ENCODE peak calls at places on chromosomes 2 and 18, in seven cellular contexts. Q is body of pancreas, F is Peyer's patch, I is breast epithelium, W is prostate gland, E is IMR-90, X is A549. A is an unnamed sample.

GRCh38 chr18:62450546-62451395 is 72.1 kb upstream of the ZCCHC2 start:
- DNase-seq in Q (peak), W (no peak), I (peak), X (peak), E (peak), F (peak), A (peak)

GRCh38 chr2:121881038-121881437 is 125.6 kb downstream of the TSN start:
- DNase-seq in E (no peak), F (no peak), Q (no peak), X (no peak), W (no peak), I (no peak), A (no peak)

GRCh38 chr2:20012282-20013060 is at the start of gene MATN3:
- DNase-seq in W (no peak), F (no peak), Q (peak), X (peak), I (no peak), E (no peak), A (peak)

GRCh38 chr2:68436270-68436669 is 30.8 kb downstream of the FBXO48 start:
- DNase-seq in F (no peak), I (no peak), X (no peak), Q (no peak), W (no peak), E (peak), A (peak)

GRCh38 chr2:84832772-84833461 is 48.0 kb downstream of the TRABD2A start:
- DNase-seq in E (peak), W (no peak), Q (no peak), X (no peak), F (peak), I (peak), A (no peak)

GRCh38 chr2:888906-889566 is 61.6 kb upstream of the SNTG2 start:
- DNase-seq in Q (no peak), X (no peak), W (no peak), E (no peak), F (no peak), I (no peak), A (no peak)

GRCh38 chr2:118849226-118850170 is 2.0 kb upstream of the EN1 start:
- DNase-seq in Q (no peak), X (no peak), E (no peak), W (no peak), F (peak), I (no peak), A (no peak)

GRCh38 chr2:63654959-63655358 is 66.2 kb downstream of the MDH1 start:
- DNase-seq in F (no peak), X (no peak), E (no peak), Q (no peak), W (no peak), I (no peak), A (no peak)

GRCh38 chr2:97761192-97761591 is 47.8 kb downstream of the ZAP70 start:
- DNase-seq in X (no peak), F (no peak), E (no peak), I (no peak), W (no peak), Q (no peak), A (no peak)

GRCh38 chr2:58594175-58594574 is 353.1 kb upstream of the FANCL start:
- DNase-seq in F (no peak), Q (peak), E (no peak), I (no peak), X (peak), W (no peak), A (peak)

GRCh38 chr2:216603884-216604245 is 29.4 kb upstream of the IGFBP2 start:
- DNase-seq in Q (no peak), W (no peak), X (no peak), F (no peak), E (no peak), I (no peak), A (no peak)

GRCh38 chr2:43609304-43609883 is 13.6 kb upstream of the THADA start:
- DNase-seq in W (peak), E (peak), F (peak), I (no peak), X (peak), Q (peak), A (peak)

GRCh38 chr2:85243101-85244072 is 84.4 kb downstream of the TGOLN2 start:
- DNase-seq in Q (peak), F (peak), X (peak), W (no peak), I (no peak), E (no peak), A (peak)

GRCh38 chr2:20430035-20430434 is 16.8 kb upstream of the RHOB start:
- DNase-seq in Q (peak), I (no peak), W (no peak), F (peak), X (no peak), E (no peak), A (no peak)

GRCh38 chr2:134431837-134432437 is 178.1 kb downstream of the MGAT5 start:
- DNase-seq in X (peak), F (no peak), E (peak), I (no peak), W (no peak), Q (no peak), A (no peak)

GRCh38 chr18:53799134-53799533 is 425.3 kb downstream of the MBD2 start:
- DNase-seq in E (no peak), X (no peak), F (no peak), Q (no peak), W (no peak), I (no peak), A (no peak)

GRCh38 chr2:236306825-236307540 is 42.8 kb upstream of the ASB18 start:
- DNase-seq in X (no peak), Q (no peak), F (no peak), E (no peak), I (no peak), W (no peak), A (no peak)

GRCh38 chr18:68969027-68969426 is 171.1 kb downstream of the CCDC102B start:
- DNase-seq in Q (no peak), E (no peak), F (no peak), W (no peak), X (no peak), I (no peak), A (no peak)

GRCh38 chr18:9960263-9960904 is 46.6 kb downstream of the VAPA start:
- DNase-seq in X (no peak), W (no peak), E (no peak), Q (no peak), F (no peak), I (no peak), A (peak)
- TF ChIP-seq POLR2A in X (no peak), W (no peak), E (no peak), Q (no peak), F (no peak), I (no peak), A (no peak)

GRCh38 chr2:241672243-241673188 is 14.1 kb downstream of the DTYMK start:
- DNase-seq in I (no peak), Q (no peak), F (no peak), X (no peak), E (no peak), W (no peak), A (no peak)

GRCh38 chr2:241668354-241668753 is 18.3 kb downstream of the DTYMK start:
- DNase-seq in I (no peak), W (no peak), E (no peak), F (no peak), X (no peak), Q (no peak), A (no peak)

GRCh38 chr2:241671457-241672240 is 15.0 kb downstream of the DTYMK start:
- DNase-seq in X (no peak), Q (no peak), I (no peak), F (no peak), W (no peak), E (no peak), A (no peak)

GRCh38 chr2:241668839-241669238 is 17.8 kb downstream of the DTYMK start:
- DNase-seq in I (no peak), E (no peak), F (no peak), Q (no peak), X (no peak), W (no peak), A (no peak)

GRCh38 chr2:241670333-241671110 is 16.1 kb downstream of the DTYMK start:
- DNase-seq in F (no peak), X (no peak), W (no peak), I (no peak), Q (no peak), E (no peak), A (no peak)
- TF ChIP-seq POLR2A in F (no peak), X (no peak), W (no peak), I (no peak), Q (no peak), E (no peak), A (no peak)

GRCh38 chr2:9704600-9704999 is 73.8 kb upstream of the YWHAQ start:
- DNase-seq in E (no peak), I (no peak), F (no peak), Q (no peak), X (no peak), W (no peak), A (no peak)

GRCh38 chr2:9702604-9703084 is 71.8 kb upstream of the YWHAQ start:
- DNase-seq in Q (no peak), I (no peak), E (no peak), X (no peak), F (peak), W (no peak), A (no peak)

GRCh38 chr2:9703701-9704221 is 73.0 kb upstream of the YWHAQ start:
- DNase-seq in Q (no peak), W (no peak), I (no peak), E (peak), X (peak), F (peak), A (no peak)

GRCh38 chr2:9707008-9707407 is 76.2 kb upstream of the YWHAQ start:
- DNase-seq in E (no peak), Q (no peak), I (no peak), W (no peak), X (no peak), F (no peak), A (no peak)

GRCh38 chr2:9703085-9703641 is 72.4 kb upstream of the YWHAQ start:
- DNase-seq in F (peak), E (peak), W (no peak), I (peak), X (peak), Q (no peak), A (peak)
- TF ChIP-seq POLR2A in F (no peak), E (no peak), W (no peak), I (no peak), X (no peak), Q (no peak), A (no peak)

DNA sequence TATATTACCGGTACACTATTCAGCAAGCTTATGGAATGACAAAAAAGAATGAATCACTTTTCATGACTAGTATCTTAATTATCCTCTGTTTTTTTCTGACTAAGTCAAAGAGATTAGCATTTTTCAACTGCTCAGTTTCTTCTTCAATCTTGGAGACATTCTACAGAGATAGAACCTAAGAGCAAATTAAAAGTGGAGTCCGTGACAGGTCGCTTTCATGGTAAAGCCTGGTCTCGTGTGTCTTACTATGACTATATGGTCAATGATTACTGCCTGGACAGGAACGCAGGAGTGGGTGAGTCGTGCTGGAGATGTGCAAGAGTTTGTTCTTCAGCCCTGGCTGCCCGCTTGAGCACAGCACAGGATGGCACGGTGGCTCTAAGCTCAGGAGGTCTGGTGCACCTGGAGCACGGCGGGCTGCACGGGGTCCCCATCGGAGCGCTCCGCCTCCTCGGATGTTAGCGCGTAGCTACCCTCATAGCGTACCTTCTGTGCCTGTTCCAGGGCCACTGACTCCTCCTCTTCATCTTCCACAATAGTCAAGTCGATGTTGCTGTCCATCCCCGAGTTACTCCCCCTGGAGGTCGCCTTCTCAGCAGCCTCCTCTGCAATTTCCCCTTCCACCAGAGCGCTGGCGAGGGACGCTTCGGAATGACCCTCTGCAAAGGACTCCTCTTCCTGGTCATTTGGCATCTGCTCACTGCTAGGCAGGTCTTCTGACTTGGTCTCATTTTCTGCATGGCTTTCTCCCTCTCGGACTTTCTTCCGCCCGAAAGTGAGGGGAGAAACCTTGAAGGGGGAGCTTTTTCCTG is 11.1 kb downstream of the CAVIN2 start:
- DNase-seq in Q (no peak), F (no peak), E (peak), W (no peak), X (no peak), I (no peak), A (no peak)
- TF ChIP-seq POLR2A in Q (no peak), F (no peak), E (no peak), W (no peak), X (no peak), I (no peak), A (no peak)

GRCh38 chr2:23123686-23124085 is 261.3 kb upstream of the KLHL29 start:
- DNase-seq in W (no peak), I (no peak), X (no peak), Q (no peak), F (no peak), E (no peak), A (no peak)

GRCh38 chr2:23128684-23129292 is 256.2 kb upstream of the KLHL29 start:
- DNase-seq in F (no peak), I (no peak), E (no peak), W (no peak), Q (no peak), X (no peak), A (no peak)

GRCh38 chr2:23131066-23131575 is 253.9 kb upstream of the KLHL29 start:
- DNase-seq in I (no peak), Q (no peak), F (no peak), W (no peak), X (no peak), E (no peak), A (no peak)

GRCh38 chr2:23124214-23124735 is 260.7 kb upstream of the KLHL29 start:
- DNase-seq in Q (no peak), W (no peak), F (no peak), I (no peak), X (no peak), E (no peak), A (no peak)

DNA sequence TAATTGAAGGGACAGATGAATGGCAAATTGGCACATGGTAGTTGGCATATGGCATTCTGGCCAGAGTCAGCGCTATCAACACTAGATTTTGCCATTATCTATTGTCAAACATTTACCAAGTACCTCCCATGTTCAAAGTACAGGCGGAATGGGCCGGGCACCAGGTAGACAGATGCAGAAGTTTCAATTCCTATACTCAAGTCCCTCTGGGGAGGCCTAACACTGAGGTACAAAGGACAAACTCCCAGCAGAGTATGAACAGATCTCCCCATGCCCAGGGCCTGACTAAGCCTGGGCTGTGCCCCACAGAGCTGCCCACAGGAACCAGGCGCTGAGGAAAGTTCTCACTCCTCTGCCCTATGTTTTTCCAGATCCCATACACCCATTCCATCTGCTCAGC is 257.5 kb upstream of the KLHL29 start:
- DNase-seq in E (no peak), W (no peak), X (no peak), Q (peak), F (peak), I (no peak), A (no peak)
- TF ChIP-seq POLR2A in E (no peak), W (no peak), X (no peak), Q (no peak), F (no peak), I (no peak), A (no peak)